ENCODE peak calls at places on chromosomes 4 and X, in ten cellular contexts. V is IMR-90, E is psoas muscle, O is adrenal gland, Q is left ventricle myocardium inferior, G is uterus, M is endodermal cell, U is right atrium auricular region, I is endothelial cell of umbilical vein, F is cardiac muscle cell. H is an unnamed sample.

GRCh38 chrX:40976971-40977370 is 108.3 kb upstream of the USP9X start:
- DNase-seq in F (no peak), Q (no peak), V (peak; percentile 41), U (no peak), O (no peak), M (no peak), E (no peak), G (no peak), I (no peak), H (no peak)

GRCh38 chr4:1569461-1570151 is 114.5 kb downstream of the FAM53A start:
- DNase-seq in Q (no peak), O (no peak), U (no peak), F (no peak), G (no peak), M (peak; percentile 55), V (no peak), E (peak; percentile 47), I (no peak), H (no peak)

GRCh38 chrX:139201924-139202323 is 328.6 kb upstream of the F9 start:
- DNase-seq in M (no peak), E (no peak), U (no peak), F (no peak), G (no peak), V (no peak), O (no peak), Q (no peak), I (no peak), H (no peak)

GRCh38 chr4:109998867-109999303 is 86.2 kb downstream of the EGF start:
- DNase-seq in I (peak; percentile 59), U (no peak), Q (no peak), V (peak; percentile 61), O (no peak), M (no peak), E (no peak), G (no peak), F (peak; percentile 71), H (peak; percentile 26)

GRCh38 chrX:261167-261857 is 19.9 kb upstream of the PLCXD1 start:
- DNase-seq in I (no peak), U (peak; percentile 58), V (peak; percentile 23), O (peak; percentile 38), F (peak; percentile 79), G (no peak), Q (no peak), M (peak; percentile 83), E (peak; percentile 46), H (peak; percentile 85)

GRCh38 chr4:82519072-82519471 is 42.7 kb downstream of the TMEM150C start:
- DNase-seq in M (no peak), U (no peak), O (no peak), Q (no peak), F (peak; percentile 42), V (peak; percentile 37), I (peak; percentile 84), E (no peak), G (no peak), H (no peak)

GRCh38 chr4:38785901-38786402 is 3.2 kb upstream of the TLR10 start:
- DNase-seq in I (no peak), E (no peak), M (no peak), U (no peak), G (no peak), F (no peak), O (peak; percentile 37), V (no peak), Q (no peak), H (no peak)

GRCh38 chr4:34486964-34487363 is 1757.3 kb downstream of the ARAP2 start:
- DNase-seq in Q (no peak), V (no peak), M (no peak), U (no peak), E (no peak), I (no peak), O (no peak), G (no peak), F (no peak), H (no peak)

GRCh38 chrX:121781991-121782390 is 734.6 kb downstream of the GLUD2 start:
- DNase-seq in V (no peak), Q (no peak), I (no peak), O (no peak), G (no peak), U (no peak), E (no peak), F (no peak), M (no peak), H (no peak)

GRCh38 chr4:137664055-137664405 is 131.7 kb upstream of the PCDH18 start:
- DNase-seq in M (no peak), O (no peak), V (peak; percentile 85), F (peak; percentile 73), Q (no peak), E (no peak), G (no peak), U (no peak), I (peak; percentile 62), H (no peak)

GRCh38 chr4:104890598-104890997 is 256.1 kb upstream of the TET2 start:
- DNase-seq in M (no peak), G (no peak), O (no peak), E (no peak), U (no peak), I (no peak), F (no peak), V (no peak), Q (no peak), H (no peak)

DNA sequence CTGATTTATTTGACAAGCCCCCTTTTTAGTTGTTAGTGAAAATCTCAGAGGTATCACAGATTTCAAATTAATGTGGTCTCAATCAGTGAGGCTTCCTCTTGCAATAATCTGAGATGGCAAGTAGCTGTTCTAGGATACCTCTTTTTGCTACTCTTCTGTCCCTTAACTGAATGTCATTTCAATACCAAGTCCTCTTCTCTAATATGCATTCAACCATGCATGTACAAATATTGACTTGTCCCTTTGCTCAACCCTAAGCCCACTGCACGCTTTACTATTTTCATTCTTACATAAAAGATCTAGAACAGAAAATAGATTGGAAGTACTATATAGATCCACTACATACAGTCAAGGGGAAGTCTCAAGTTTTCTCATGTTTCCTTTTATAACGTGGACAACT is 164.2 kb downstream of the CBR4 start:
- DNase-seq in O (no peak), F (no peak), I (no peak), E (no peak), U (no peak), G (no peak), Q (no peak), M (no peak), V (no peak), H (no peak)
- H3K27me3 ChIP-seq in O (no peaks in the 10 kb centered on the region), F (no peaks in the 10 kb centered on the region), I (no peaks in the 10 kb centered on the region), E (no peaks in the 10 kb centered on the region), U (no peaks in the 10 kb centered on the region), G (no peaks in the 10 kb centered on the region), Q (no peaks in the 10 kb centered on the region), M (no peaks in the 10 kb centered on the region), V (no peaks in the 10 kb centered on the region), H (no peaks in the 10 kb centered on the region)

GRCh38 chrX:125205084-125205917 is 114.4 kb upstream of the TEX13C start:
- DNase-seq in G (peak; percentile 39), F (peak; percentile 6), Q (peak; percentile 49), M (peak; percentile 88), U (no peak), O (peak; percentile 77), E (peak; percentile 78), I (no peak), V (no peak), H (no peak)
- TF ChIP-seq CTCF in G (no peak), F (no peak), Q (no peak), M (peak; percentile 71), U (no peak), O (peak; percentile 21), E (peak; percentile 5), I (no peak), V (no peak), H (no peak)

GRCh38 chrX:148333989-148334388 is 166.4 kb upstream of the AFF2 start:
- DNase-seq in F (no peak), O (no peak), G (no peak), I (peak; percentile 6), V (no peak), E (no peak), Q (no peak), M (no peak), U (no peak), H (no peak)
- H3K27ac ChIP-seq in F (no peak overlapping the region), O (no peak overlapping the region), G (no peak overlapping the region), I (no peak overlapping the region), V (no peak overlapping the region), E (no peak overlapping the region), Q (no peak overlapping the region), M (no peak overlapping the region), U (no peak overlapping the region), H (no peak overlapping the region)

GRCh38 chrX:27998666-27999065 is 17.4 kb upstream of the DCAF8L1 start:
- DNase-seq in M (no peak), E (no peak), I (no peak), G (no peak), F (no peak), U (no peak), V (no peak), O (no peak), Q (no peak), H (no peak)
- H3K27me3 ChIP-seq in M (no peaks in the 10 kb centered on the region), E (no peaks in the 10 kb centered on the region), I (no peaks in the 10 kb centered on the region), G (no peaks in the 10 kb centered on the region), F (no peaks in the 10 kb centered on the region), U (no peaks in the 10 kb centered on the region), V (no peaks in the 10 kb centered on the region), O (no peaks in the 10 kb centered on the region), Q (no peaks in the 10 kb centered on the region), H (peaks cover 9% of the 10 kb centered on the region)

DNA sequence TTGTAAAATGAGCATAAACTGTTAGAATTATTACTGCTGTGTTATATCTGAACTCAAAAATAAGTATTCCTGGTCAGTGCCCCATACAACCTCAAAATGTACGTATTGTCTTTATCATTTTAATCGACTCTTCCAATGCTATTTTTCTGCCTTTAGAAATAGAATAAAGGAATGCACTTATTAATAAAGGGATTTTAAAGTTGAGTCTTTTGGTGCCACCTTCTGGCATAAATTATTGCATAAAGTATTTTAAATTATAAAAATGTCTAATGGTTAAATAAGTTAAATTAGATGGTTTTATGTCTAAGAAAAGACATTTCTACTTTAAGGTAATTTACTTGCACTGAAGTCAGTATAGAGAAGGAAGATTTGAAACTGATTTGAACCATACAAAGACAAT is 424.0 kb upstream of the NDST4 start:
- DNase-seq in V (no peak), M (no peak), I (no peak), F (no peak), U (no peak), O (no peak), Q (no peak), G (no peak), E (no peak), H (no peak)
- TF ChIP-seq CTCF in V (no peak), M (no peak), I (no peak), F (no peak), U (no peak), O (peak; percentile 17), Q (no peak), G (no peak), E (no peak), H (no peak)

DNA sequence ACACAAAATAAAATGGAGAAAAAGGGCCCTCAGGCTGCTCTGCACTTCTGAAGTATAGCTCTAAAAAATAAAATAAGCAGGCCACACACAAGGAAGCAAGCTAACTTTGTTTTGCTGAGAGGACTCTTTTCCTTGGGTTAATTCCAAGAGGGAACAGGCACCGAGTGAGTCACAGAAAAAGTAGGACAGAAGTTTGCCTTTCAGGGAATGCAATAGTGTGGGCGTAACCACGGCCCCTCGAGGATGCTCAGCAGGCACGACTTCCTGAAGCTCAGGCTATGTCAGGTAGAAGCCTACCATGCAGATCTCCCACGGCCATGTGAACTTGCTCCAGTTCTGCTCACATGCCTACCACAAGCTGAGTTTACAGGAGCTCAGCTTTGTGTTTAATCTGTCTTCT is 22.1 kb downstream of the PPP1R2C start:
- DNase-seq in I (peak; percentile 78), F (peak; percentile 70), M (no peak), G (peak; percentile 13), Q (peak; percentile 26), U (peak; percentile 72), V (peak; percentile 42), O (peak; percentile 56), E (peak; percentile 62), H (no peak)
- H3K27ac ChIP-seq in I (no peak overlapping the region), F (no peak overlapping the region), M (no peak overlapping the region), G (no peak overlapping the region), Q (no peak overlapping the region), U (no peak overlapping the region), V (no peak overlapping the region), O (no peak overlapping the region), E (no peak overlapping the region), H (no peak overlapping the region)